ENCODE peak calls at places on chromosome 19, in six cellular contexts. T is A549, E is transverse colon, F is stomach, W is H1, R is ovary. H is an unnamed sample.

GRCh38 chr19:16289594-16289993 is 35.0 kb upstream of the KLF2 start:
- DNase-seq in W (no peak), R (no peak), F (no peak), T (no peak), E (no peak), H (no peak)

GRCh38 chr19:4012092-4012974 is 4.8 kb downstream of the PIAS4 start:
- DNase-seq in R (no peak), E (peak), T (no peak), F (peak), W (no peak), H (no peak)

GRCh38 chr19:50659318-50660082 is 10.3 kb downstream of the C19orf81 start:
- DNase-seq in T (no peak), W (no peak), R (no peak), E (no peak), F (no peak), H (no peak)

GRCh38 chr19:334296-335071 is 10.1 kb downstream of the MIER2 start:
- DNase-seq in T (no peak), E (no peak), W (no peak), F (no peak), R (no peak), H (peak)

GRCh38 chr19:1027953-1028902 is 1.8 kb downstream of the CNN2 start:
- DNase-seq in W (peak), T (peak), R (peak), E (peak), F (peak), H (no peak)

GRCh38 chr19:42420055-42420544 is 7.1 kb downstream of the LIPE start:
- DNase-seq in F (peak), T (peak), E (peak), W (peak), R (no peak), H (no peak)

GRCh38 chr19:2166741-2167738 is 3.3 kb downstream of the DOT1L start:
- DNase-seq in R (peak), E (peak), T (peak), W (no peak), F (peak), H (peak)

GRCh38 chr19:41426952-41427646 is at the start of gene B3GNT8:
- DNase-seq in W (peak), R (peak), T (no peak), F (peak), E (peak), H (peak)

GRCh38 chr19:9848060-9848459 is 12.9 kb downstream of the PIN1 start:
- DNase-seq in R (no peak), F (no peak), W (peak), E (no peak), T (no peak), H (no peak)

GRCh38 chr19:14718522-14719113 is 28.8 kb downstream of the ZNF333 start:
- DNase-seq in R (no peak), F (no peak), E (no peak), W (no peak), T (peak), H (no peak)

GRCh38 chr19:18500820-18501219 is 21.1 kb downstream of the ELL start:
- DNase-seq in W (no peak), E (no peak), R (no peak), T (no peak), F (peak), H (no peak)

GRCh38 chr19:46000497-46001246 is 5.4 kb downstream of the CCDC61 start:
- DNase-seq in R (no peak), F (peak), W (peak), E (peak), T (no peak), H (no peak)

GRCh38 chr19:10286803-10287737 is at the start of gene ICAM4:
- DNase-seq in T (no peak), R (peak), E (peak), W (peak), F (peak), H (peak)

GRCh38 chr19:54355675-54356074 is 9.1 kb downstream of the LAIR1 start:
- DNase-seq in W (no peak), T (no peak), R (no peak), F (no peak), E (no peak), H (no peak)

GRCh38 chr19:55613396-55613795 is 7.9 kb downstream of the ZNF865 start:
- DNase-seq in F (no peak), T (no peak), W (no peak), E (no peak), R (no peak), H (no peak)

GRCh38 chr19:4454952-4455738 is 2.4 kb downstream of the UBXN6 start:
- DNase-seq in E (no peak), R (peak), W (no peak), T (no peak), F (no peak), H (peak)

GRCh38 chr19:3129112-3129511 is 6.7 kb upstream of the GNA15 start:
- DNase-seq in E (no peak), F (no peak), W (no peak), T (peak), R (no peak), H (no peak)

GRCh38 chr19:4575267-4575793 is 15.8 kb upstream of the SEMA6B start:
- DNase-seq in E (no peak), W (peak), R (peak), F (no peak), T (peak), H (no peak)

GRCh38 chr19:55344444-55344843 is 4.8 kb downstream of the KMT5C start:
- DNase-seq in W (no peak), E (no peak), F (no peak), T (no peak), R (no peak), H (no peak)

GRCh38 chr19:46639356-46640061 is 3.5 kb upstream of the GNG8 start:
- DNase-seq in E (peak), F (no peak), R (peak), T (no peak), W (no peak), H (peak)

GRCh38 chr19:8323781-8324185 is 2.5 kb downstream of the RPS28 start:
- DNase-seq in W (no peak), E (no peak), R (no peak), T (no peak), F (no peak), H (no peak)

DNA sequence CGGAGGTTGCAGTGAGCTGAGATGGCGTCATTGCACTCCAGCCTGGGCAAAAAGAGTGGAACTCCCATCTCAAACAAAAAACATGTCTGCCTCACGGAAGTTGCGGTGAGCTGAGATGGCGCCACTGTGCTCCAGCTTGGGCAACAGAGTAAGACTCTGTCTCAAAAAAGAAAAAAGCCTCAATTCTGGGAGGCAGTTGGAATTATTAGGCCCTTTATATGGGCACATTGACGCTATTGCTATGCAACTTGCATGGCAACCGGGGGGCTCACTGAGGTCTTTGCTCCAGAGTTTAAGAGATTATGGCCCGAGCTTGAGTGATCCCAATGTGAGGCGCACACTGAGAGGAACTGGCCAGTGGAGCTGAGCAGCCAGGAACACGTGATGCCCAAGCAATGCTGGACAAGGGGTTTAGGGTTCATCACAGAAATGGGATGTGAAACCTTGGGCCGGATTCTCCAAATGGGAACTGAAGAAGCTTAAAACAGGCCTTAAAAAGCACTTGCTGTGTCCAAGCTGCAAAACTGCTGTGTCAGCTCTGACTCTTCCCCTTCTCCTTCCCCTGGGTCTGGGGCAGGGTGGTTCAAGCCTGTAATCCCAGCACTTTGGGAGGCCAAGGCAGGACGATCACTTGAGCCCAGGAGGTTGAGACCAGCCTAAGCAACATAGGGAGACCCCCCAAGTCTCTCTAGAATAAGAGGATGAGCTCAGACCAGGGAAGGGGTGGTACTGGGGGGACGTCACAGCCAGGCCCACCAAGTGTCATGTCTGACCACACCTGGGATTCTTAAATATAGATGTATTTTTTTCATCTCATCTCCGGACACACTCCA is 2.5 kb downstream of the FTL start:
- DNase-seq in F (no peak), W (no peak), T (peak), E (peak), R (no peak), H (no peak)
- H3K4me3 ChIP-seq in F (peak), W (no peak), T (peak), E (no peak), R (no peak), H (peak)

GRCh38 chr19:44741841-44742352 is 6.6 kb upstream of the BCL3 start:
- DNase-seq in W (no peak), E (peak), R (peak), T (peak), F (peak), H (peak)
- TF ChIP-seq EP300 in W (no peak), E (peak), R (peak), T (peak), F (peak), H (peak)

GRCh38 chr19:33374406-33374703 is 846 bp downstream of the CEBPG start:
- DNase-seq in E (no peak), T (no peak), F (no peak), W (no peak), R (no peak), H (no peak)
- TF ChIP-seq CTCF in E (no peak), T (no peak), F (no peak), W (no peak), R (no peak), H (no peak)

GRCh38 chr19:37817180-37817911 is 38.0 kb upstream of the ZNF573 start:
- DNase-seq in F (peak), T (no peak), E (peak), R (peak), W (peak), H (peak)
- H3K4me3 ChIP-seq in F (peak), T (no peak), E (peak), R (peak), W (peak), H (peak)

DNA sequence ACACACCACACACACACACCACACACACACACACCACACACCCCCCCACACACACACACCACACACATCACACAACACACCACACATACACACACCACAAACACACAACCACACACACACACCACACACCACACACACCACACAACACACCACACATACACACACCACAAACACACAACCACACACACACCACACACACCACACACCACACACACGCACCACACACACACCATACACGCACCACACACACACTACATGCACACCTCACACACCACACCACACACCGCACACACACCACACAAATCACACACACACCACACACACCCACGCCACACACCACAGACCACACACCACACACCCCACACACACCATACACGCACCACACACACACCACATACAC is 83.5 kb downstream of the ZNF557 start:
- DNase-seq in T (no peak), W (no peak), R (no peak), F (no peak), E (no peak), H (no peak)
- TF ChIP-seq EP300 in T (no peak), W (no peak), R (no peak), F (no peak), E (no peak), H (no peak)

GRCh38 chr19:29524912-29525870 is 603 bp upstream of the VSTM2B start:
- DNase-seq in E (no peak), W (peak), T (no peak), R (no peak), F (no peak), H (no peak)
- TF ChIP-seq CTCF in E (no peak), W (no peak), T (no peak), R (no peak), F (no peak), H (no peak)

GRCh38 chr19:35714601-35715354 is 3.0 kb upstream of the KMT2B start:
- DNase-seq in E (no peak), R (no peak), W (no peak), F (no peak), T (peak), H (no peak)

GRCh38 chr19:35713904-35714440 is 3.8 kb upstream of the KMT2B start:
- DNase-seq in E (no peak), W (no peak), T (no peak), R (no peak), F (no peak), H (no peak)

GRCh38 chr19:35716735-35716984 is 1.1 kb upstream of the KMT2B start:
- DNase-seq in F (no peak), R (no peak), E (no peak), W (no peak), T (no peak), H (no peak)

GRCh38 chr19:35715981-35716734 is 1.6 kb upstream of the KMT2B start:
- DNase-seq in E (no peak), R (peak), F (peak), T (peak), W (peak), H (peak)

DNA sequence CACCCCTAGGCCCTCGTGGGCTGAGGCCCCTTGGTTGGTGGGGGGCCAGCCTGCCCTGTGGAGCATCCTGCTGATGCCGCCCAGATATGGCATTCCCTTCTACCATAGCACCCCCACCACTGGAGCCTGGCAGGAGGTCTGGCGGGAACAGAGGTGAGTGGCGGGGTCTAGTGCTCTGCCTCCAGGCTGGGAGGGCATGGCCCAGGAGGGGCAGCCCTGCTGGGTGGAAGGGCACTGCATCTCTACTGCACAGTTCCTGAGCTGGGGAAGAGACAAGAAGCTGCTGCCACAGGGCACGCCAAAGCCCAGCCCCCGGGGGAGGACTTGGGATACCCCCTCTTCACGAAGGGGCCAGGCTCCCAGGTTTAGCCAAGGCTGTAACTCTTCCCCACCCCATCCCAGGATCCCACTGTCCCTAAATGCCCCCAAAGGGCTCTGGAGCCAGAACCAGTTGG is 2.4 kb upstream of the KMT2B start:
- DNase-seq in R (no peak), F (no peak), W (no peak), T (no peak), E (no peak), H (no peak)
- H3K4me3 ChIP-seq in R (no peak), F (no peak), W (peak), T (peak), E (no peak), H (peak)

GRCh38 chr19:30780456-30780855 is 408.3 kb downstream of the ZNF536 start:
- DNase-seq in E (no peak), F (no peak), R (no peak), W (no peak), T (no peak), H (no peak)

GRCh38 chr19:30778961-30779690 is 406.9 kb downstream of the ZNF536 start:
- DNase-seq in F (no peak), E (no peak), T (no peak), W (peak), R (no peak), H (no peak)

GRCh38 chr19:30781519-30781918 is 409.3 kb downstream of the ZNF536 start:
- DNase-seq in R (no peak), E (no peak), F (no peak), W (no peak), T (no peak), H (peak)

GRCh38 chr19:30780032-30780431 is 407.8 kb downstream of the ZNF536 start:
- DNase-seq in R (no peak), F (no peak), W (no peak), T (no peak), E (no peak), H (peak)

GRCh38 chr19:30781047-30781446 is 408.9 kb downstream of the ZNF536 start:
- DNase-seq in W (no peak), T (no peak), E (no peak), F (no peak), R (no peak), H (no peak)
- TF ChIP-seq EP300 in W (no peak), T (no peak), E (no peak), F (no peak), R (no peak), H (no peak)

GRCh38 chr19:17305517-17306284 is at the start of gene MRPL34:
- DNase-seq in E (peak), W (peak), R (peak), F (peak), T (peak), H (peak)
- TF ChIP-seq CTCF in E (peak), W (peak), R (peak), F (no peak), T (peak), H (peak)